ENCODE peak calls at places on chromosome 17, in ten cellular contexts. H, F, Z, S, W, O, U, X, Y and C are unnamed samples.

GRCh38 chr17:48290378-48290777 is 139.6 kb downstream of the SKAP1 start:
- DNase-seq in H (no peak), W (no peak), U (peak; percentile 13), S (peak; percentile 32), Z (no peak), Y (no peak), O (no peak), X (no peak), F (no peak), C (no peak)

GRCh38 chr17:68425979-68426378 is 31.3 kb downstream of the WIPI1 start:
- DNase-seq in U (no peak), Z (no peak), H (no peak), Y (no peak), W (no peak), O (no peak), X (no peak), S (no peak), F (no peak), C (peak; percentile 80)

GRCh38 chr17:17713839-17714238 is 32.6 kb downstream of the RAI1 start:
- DNase-seq in X (no peak), Z (peak; percentile 27), H (no peak), S (no peak), Y (peak; percentile 61), F (no peak), U (no peak), O (peak; percentile 90), W (no peak), C (no peak)

GRCh38 chr17:67585077-67585602 is 132.6 kb upstream of the NOL11 start:
- DNase-seq in O (no peak), F (no peak), Y (no peak), S (peak; percentile 75), U (no peak), Z (no peak), H (no peak), X (peak; percentile 27), W (no peak), C (no peak)

GRCh38 chr17:29107933-29108805 is 65.2 kb downstream of the PIPOX start:
- DNase-seq in F (no peak), Y (peak; percentile 25), W (no peak), X (no peak), O (no peak), H (no peak), S (peak; percentile 35), Z (peak; percentile 47), U (peak; percentile 44), C (no peak)

GRCh38 chr17:2852211-2852610 is 56.0 kb downstream of the RAP1GAP2 start:
- DNase-seq in X (no peak), H (no peak), U (no peak), Z (no peak), O (no peak), S (no peak), W (no peak), Y (no peak), F (no peak), C (no peak)

GRCh38 chr17:68198931-68199836 is 48.7 kb upstream of the AMZ2 start:
- DNase-seq in S (peak; percentile 40), U (peak; percentile 58), O (no peak), W (no peak), F (no peak), Y (no peak), H (peak; percentile 54), X (peak; percentile 85), Z (peak; percentile 28), C (no peak)

GRCh38 chr17:7932949-7933348 is 943 bp downstream of the CNTROB start:
- DNase-seq in X (peak; percentile 87), O (peak; percentile 55), U (peak; percentile 71), F (no peak), Z (peak; percentile 22), W (no peak), H (peak; percentile 65), S (peak; percentile 29), Y (peak; percentile 21), C (no peak)

GRCh38 chr17:60640503-60640902 is 37.1 kb upstream of the BCAS3 start:
- DNase-seq in Y (peak; percentile 50), S (peak; percentile 32), Z (no peak), H (no peak), U (peak; percentile 49), W (no peak), O (no peak), F (no peak), X (no peak), C (no peak)

GRCh38 chr17:60641126-60641525 is 36.5 kb upstream of the BCAS3 start:
- DNase-seq in S (no peak), Y (no peak), U (no peak), F (no peak), W (no peak), X (no peak), Z (no peak), O (no peak), H (no peak), C (no peak)

GRCh38 chr17:60637683-60638082 is 37.7 kb downstream of the PPM1D start:
- DNase-seq in S (no peak), W (no peak), X (no peak), H (no peak), O (no peak), Z (no peak), Y (no peak), U (no peak), F (no peak), C (no peak)

GRCh38 chr17:60639019-60639330 is 38.7 kb upstream of the BCAS3 start:
- DNase-seq in X (no peak), F (no peak), O (no peak), Z (no peak), S (no peak), U (no peak), H (no peak), W (no peak), Y (no peak), C (no peak)

GRCh38 chr17:60641810-60642220 is 35.8 kb upstream of the BCAS3 start:
- DNase-seq in O (peak; percentile 74), H (no peak), F (peak; percentile 43), S (peak; percentile 79), Y (peak; percentile 87), Z (peak; percentile 73), U (peak; percentile 85), W (no peak), X (peak; percentile 85), C (peak; percentile 87)
- TF ChIP-seq CTCF in O (peak; percentile 47), H (peak; percentile 10), F (no peak), S (peak; percentile 85), Y (peak; percentile 81), Z (peak; percentile 36), U (peak; percentile 56), W (peak; percentile 51), X (peak; percentile 83), C (peak; percentile 67)

GRCh38 chr17:63290784-63291183 is 155.3 kb downstream of the CYB561 start:
- DNase-seq in U (no peak), X (no peak), H (no peak), Y (no peak), F (no peak), S (no peak), O (no peak), W (no peak), Z (no peak), C (no peak)

GRCh38 chr17:63295288-63295687 is 150.8 kb downstream of the CYB561 start:
- DNase-seq in S (peak; percentile 4), F (no peak), H (no peak), Z (no peak), X (no peak), O (no peak), U (no peak), W (no peak), Y (no peak), C (no peak)

GRCh38 chr17:63289931-63290330 is 156.2 kb downstream of the CYB561 start:
- DNase-seq in O (no peak), X (peak; percentile 58), U (no peak), H (no peak), F (no peak), W (no peak), Z (no peak), Y (no peak), S (no peak), C (no peak)

GRCh38 chr17:63293310-63293709 is 152.8 kb downstream of the CYB561 start:
- DNase-seq in Z (no peak), H (no peak), S (no peak), F (no peak), Y (no peak), O (no peak), U (no peak), W (no peak), X (no peak), C (no peak)

DNA sequence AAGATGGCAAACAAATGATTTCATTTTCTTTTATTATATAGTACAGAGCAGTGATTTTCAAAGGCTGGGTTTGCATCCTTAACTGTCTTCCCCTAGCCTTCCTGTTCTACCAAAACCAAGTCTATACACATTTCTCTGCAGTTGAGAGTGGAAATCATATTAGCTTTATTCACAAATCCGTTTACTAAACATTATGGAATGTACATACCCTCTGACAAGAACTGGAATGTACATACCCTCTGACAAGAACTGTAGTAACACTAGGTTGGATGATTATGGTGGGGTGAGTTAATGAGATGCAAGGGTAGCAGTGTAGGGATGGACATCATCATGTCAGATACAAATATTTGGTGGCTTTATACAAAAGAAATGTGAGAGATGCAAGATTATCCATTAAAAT is 154.9 kb downstream of the CYB561 start:
- DNase-seq in X (no peak), Z (no peak), S (no peak), W (no peak), H (no peak), F (no peak), Y (no peak), O (no peak), U (no peak), C (no peak)
- TF ChIP-seq CTCF in X (no peak), Z (no peak), S (no peak), W (no peak), H (no peak), F (no peak), Y (no peak), O (no peak), U (no peak), C (no peak)

DNA sequence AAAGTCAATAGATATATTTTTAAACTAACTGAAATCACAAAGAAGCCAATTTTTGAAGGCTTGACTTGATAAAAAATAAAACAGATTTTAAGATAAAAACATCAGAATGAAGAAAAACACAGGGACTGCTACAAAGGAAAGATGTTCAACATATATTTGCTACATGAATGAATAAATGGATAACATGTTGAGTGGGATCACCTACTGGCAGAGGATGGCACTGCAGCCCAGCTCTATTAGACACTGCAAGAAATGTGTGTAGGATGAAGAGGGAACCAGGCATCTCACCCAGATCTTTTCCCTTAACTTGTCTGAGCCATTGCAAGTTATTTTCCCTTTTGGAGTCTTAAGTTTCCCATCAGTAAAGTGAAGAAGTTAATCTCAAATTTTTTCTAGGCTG is 4.2 kb downstream of the AIPL1 start:
- DNase-seq in F (no peak), S (no peak), W (no peak), Z (no peak), O (no peak), U (peak; percentile 50), H (no peak), X (no peak), Y (no peak), C (no peak)
- TF ChIP-seq CTCF in F (no peak), S (no peak), W (no peak), Z (no peak), O (no peak), U (no peak), H (no peak), X (peak; percentile 71), Y (no peak), C (peak; percentile 27)

GRCh38 chr17:36529121-36529520 is 5.5 kb downstream of the MYO19 start:
- DNase-seq in F (no peak), Y (no peak), W (no peak), H (no peak), O (no peak), S (no peak), U (peak; percentile 33), X (no peak), Z (no peak), C (no peak)

GRCh38 chr17:36532435-36532975 is 2.2 kb downstream of the MYO19 start:
- DNase-seq in W (no peak), Y (no peak), O (no peak), S (no peak), F (no peak), H (no peak), U (no peak), Z (no peak), X (no peak), C (peak; percentile 54)

GRCh38 chr17:36534117-36534880 is at the start of gene MYO19:
- DNase-seq in Z (peak; percentile 93), X (peak; percentile 94), Y (peak; percentile 62), H (peak; percentile 86), W (peak; percentile 44), F (peak; percentile 61), S (peak; percentile 85), U (peak; percentile 85), O (peak; percentile 78), C (peak; percentile 86)

GRCh38 chr17:36535669-36536081 is 888 bp downstream of the PIGW start:
- DNase-seq in O (no peak), Y (no peak), S (no peak), H (no peak), F (no peak), X (no peak), Z (no peak), U (no peak), W (no peak), C (no peak)

GRCh38 chr17:36534881-36535668 is at the start of gene PIGW:
- DNase-seq in U (peak; percentile 96), F (peak; percentile 77), O (peak; percentile 93), W (peak; percentile 63), Z (peak; percentile 100), H (peak; percentile 95), Y (peak; percentile 82), S (peak; percentile 96), X (peak; percentile 99), C (peak; percentile 95)
- TF ChIP-seq CTCF in U (no peak), F (no peak), O (peak; percentile 21), W (peak; percentile 35), Z (peak; percentile 62), H (peak; percentile 14), Y (peak; percentile 63), S (peak; percentile 17), X (no peak), C (no peak)